ENCODE peak calls at places on chromosomes 6 and 20, in nine cellular contexts. F, L, V, N, O, E, M, H and B are unnamed samples.
A peak's percentile ranks its signal among the peaks of the same experiment; 100 is the strongest.

GRCh38 chr6:151289399-151290007 is 49.7 kb downstream of the AKAP12 start:
- DNase-seq in L (no peak), V (no peak), O (no peak), F (peak; percentile 87), H (no peak), N (no peak), M (no peak), E (no peak), B (no peak)

GRCh38 chr6:128173290-128173689 is 272.4 kb upstream of the THEMIS start:
- DNase-seq in M (no peak), E (no peak), V (peak; percentile 88), H (no peak), F (no peak), N (no peak), L (no peak), O (no peak), B (peak; percentile 15)

GRCh38 chr20:25058051-25058796 is at the start of gene ACSS1:
- DNase-seq in M (no peak), V (no peak), N (peak; percentile 76), L (peak; percentile 68), H (peak; percentile 72), O (peak; percentile 78), E (peak; percentile 83), F (peak; percentile 61), B (no peak)

GRCh38 chr20:25295386-25296093 is 47.7 kb downstream of the PYGB start:
- DNase-seq in O (no peak), F (no peak), E (no peak), V (peak; percentile 44), L (no peak), N (no peak), H (no peak), M (no peak), B (no peak)

GRCh38 chr6:34333858-34334257 is 58.6 kb downstream of the NUDT3 start:
- DNase-seq in L (no peak), F (no peak), N (no peak), E (peak; percentile 91), V (no peak), H (no peak), M (no peak), O (no peak), B (no peak)

GRCh38 chr6:3825331-3825831 is 23.8 kb upstream of the FAM50B start:
- DNase-seq in N (peak; percentile 83), L (peak; percentile 55), E (peak; percentile 69), O (peak; percentile 51), M (peak; percentile 47), H (no peak), F (peak; percentile 66), V (peak; percentile 72), B (peak; percentile 85)

GRCh38 chr6:14172575-14172974 is 55.0 kb downstream of the CD83 start:
- DNase-seq in N (no peak), O (no peak), F (no peak), V (peak; percentile 5), L (no peak), M (no peak), H (no peak), E (no peak), B (no peak)

GRCh38 chr6:53618219-53618618 is 47.3 kb downstream of the KLHL31 start:
- DNase-seq in E (no peak), H (no peak), L (no peak), O (no peak), M (no peak), V (no peak), N (no peak), F (no peak), B (no peak)

GRCh38 chr6:89140347-89141159 is 5.3 kb upstream of the PM20D2 start:
- DNase-seq in N (no peak), O (no peak), H (no peak), M (peak; percentile 29), F (no peak), V (peak; percentile 52), L (peak; percentile 56), E (no peak), B (no peak)

GRCh38 chr6:167858086-167858591 is 31.4 kb downstream of the AFDN start:
- DNase-seq in L (no peak), N (no peak), F (peak; percentile 74), V (no peak), E (no peak), O (no peak), H (no peak), M (peak; percentile 83), B (peak; percentile 33)

GRCh38 chr6:90343581-90343980 is 46.9 kb upstream of the BACH2 start:
- DNase-seq in H (no peak), M (peak; percentile 69), F (peak; percentile 49), N (no peak), E (no peak), V (peak; percentile 43), O (no peak), L (peak; percentile 11), B (peak; percentile 33)

GRCh38 chr20:46689082-46689753 is at the start of gene TP53RK:
- DNase-seq in V (peak; percentile 100), N (peak; percentile 99), O (peak; percentile 100), F (peak; percentile 100), M (peak; percentile 100), L (peak; percentile 99), H (peak; percentile 98), E (peak; percentile 99), B (peak; percentile 100)

GRCh38 chr20:23641936-23642751 is 4.4 kb upstream of the CST3 start:
- DNase-seq in H (no peak), N (peak; percentile 69), V (peak; percentile 68), M (peak; percentile 92), O (no peak), L (peak; percentile 62), E (peak; percentile 86), F (peak; percentile 85), B (peak; percentile 55)

DNA sequence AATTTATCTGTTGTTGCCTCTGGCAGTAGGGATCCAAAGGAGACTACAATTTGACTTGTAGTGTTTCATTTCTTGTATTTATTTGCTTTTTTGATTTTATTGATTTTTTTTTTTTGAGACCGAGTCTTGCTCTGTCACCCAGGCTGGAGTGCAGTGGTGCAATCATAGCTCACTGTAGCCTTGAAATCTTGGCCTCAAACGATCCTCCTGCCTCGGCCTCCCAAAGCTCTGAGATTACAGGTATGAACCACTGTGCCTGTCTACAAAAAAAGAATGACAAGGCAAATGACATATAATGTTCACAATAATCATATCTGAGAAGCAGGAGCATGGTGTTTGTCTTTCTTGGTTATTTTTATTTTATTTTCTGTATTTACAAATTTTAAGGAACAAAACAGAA is 117.6 kb upstream of the RNF24 start:
- DNase-seq in O (no peak), L (no peak), F (no peak), V (no peak), E (no peak), N (no peak), H (no peak), M (no peak), B (no peak)
- H3K4me3 ChIP-seq in O (no peak overlapping the region), L (no peak overlapping the region), F (no peak overlapping the region), V (no peak overlapping the region), E (no peak overlapping the region), N (no peak overlapping the region), H (no peak overlapping the region), M (no peak overlapping the region), B (no peak overlapping the region)

GRCh38 chr20:21796059-21796458 is 90.6 kb downstream of the PAX1 start:
- DNase-seq in E (no peak), H (no peak), N (no peak), O (no peak), L (no peak), V (no peak), M (no peak), F (no peak), B (no peak)
- TF ChIP-seq CTCF in E (no peak), H (no peak), N (no peak), O (no peak), L (no peak), V (no peak), M (no peak), F (no peak), B (no peak)

GRCh38 chr6:26240981-26241770 is 123.8 kb upstream of the BTN3A2 start:
- DNase-seq in M (peak; percentile 69), L (no peak), E (peak; percentile 25), O (no peak), V (peak; percentile 65), F (peak; percentile 89), N (peak; percentile 55), H (no peak), B (peak; percentile 78)

GRCh38 chr6:26243132-26243531 is 121.9 kb upstream of the BTN3A2 start:
- DNase-seq in V (peak; percentile 87), O (no peak), M (no peak), F (no peak), E (no peak), L (peak; percentile 78), H (no peak), N (no peak), B (no peak)

GRCh38 chr6:26243742-26244141 is 121.3 kb upstream of the BTN3A2 start:
- DNase-seq in E (peak; percentile 76), L (peak; percentile 78), F (no peak), N (no peak), H (no peak), V (no peak), O (no peak), M (no peak), B (no peak)

GRCh38 chr6:26235240-26235730 is 129.7 kb upstream of the BTN3A2 start:
- DNase-seq in F (peak; percentile 32), L (no peak), O (no peak), N (no peak), H (no peak), M (no peak), E (no peak), V (no peak), B (no peak)

DNA sequence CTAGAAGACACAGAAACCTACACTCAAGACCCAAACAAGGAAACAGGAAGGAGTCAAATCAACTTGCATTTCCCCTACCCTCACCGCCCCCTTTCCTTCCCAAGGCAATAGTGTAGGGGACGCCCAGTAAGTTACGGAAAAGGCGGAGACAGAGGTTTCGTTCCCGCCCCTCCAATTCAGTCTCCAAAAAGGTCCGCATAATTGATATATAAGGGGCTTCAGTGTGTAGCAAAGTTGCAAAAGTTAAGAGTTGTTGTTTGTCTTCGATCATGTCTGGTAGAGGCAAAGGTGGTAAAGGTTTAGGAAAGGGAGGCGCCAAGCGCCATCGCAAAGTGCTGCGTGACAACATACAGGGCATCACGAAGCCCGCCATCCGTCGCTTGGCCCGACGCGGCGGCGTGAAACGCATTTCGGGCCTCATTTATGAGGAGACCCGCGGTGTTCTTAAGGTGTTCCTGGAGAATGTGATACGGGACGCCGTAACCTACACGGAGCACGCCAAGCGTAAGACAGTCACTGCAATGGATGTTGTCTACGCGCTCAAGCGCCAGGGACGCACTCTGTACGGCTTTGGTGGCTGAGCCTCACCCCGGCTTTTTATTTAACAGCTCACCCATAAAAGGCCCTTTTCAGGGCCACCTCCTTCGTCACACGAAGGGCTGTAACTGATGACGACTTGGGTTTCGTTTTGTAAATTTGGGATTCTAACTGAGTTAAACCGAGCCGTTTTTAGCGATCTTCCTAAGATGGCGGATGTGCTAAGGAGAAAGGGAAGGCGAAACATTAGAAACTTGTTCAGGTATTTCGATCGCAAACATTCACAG is 124.6 kb upstream of the BTN3A2 start:
- DNase-seq in L (peak; percentile 62), E (peak; percentile 70), V (peak; percentile 55), F (peak; percentile 98), O (peak; percentile 48), N (peak; percentile 74), M (peak; percentile 72), H (no peak), B (peak; percentile 70)
- H3K4me3 ChIP-seq in L (peak overlapping the region; percentile 12), E (peak overlapping the region; percentile 30), V (peak overlapping the region; percentile 59), F (peak overlapping the region; percentile 46), O (peak overlapping the region; percentile 37), N (peak overlapping the region; percentile 41), M (peak overlapping the region; percentile 50), H (no peak overlapping the region), B (peak overlapping the region; percentile 77)

DNA sequence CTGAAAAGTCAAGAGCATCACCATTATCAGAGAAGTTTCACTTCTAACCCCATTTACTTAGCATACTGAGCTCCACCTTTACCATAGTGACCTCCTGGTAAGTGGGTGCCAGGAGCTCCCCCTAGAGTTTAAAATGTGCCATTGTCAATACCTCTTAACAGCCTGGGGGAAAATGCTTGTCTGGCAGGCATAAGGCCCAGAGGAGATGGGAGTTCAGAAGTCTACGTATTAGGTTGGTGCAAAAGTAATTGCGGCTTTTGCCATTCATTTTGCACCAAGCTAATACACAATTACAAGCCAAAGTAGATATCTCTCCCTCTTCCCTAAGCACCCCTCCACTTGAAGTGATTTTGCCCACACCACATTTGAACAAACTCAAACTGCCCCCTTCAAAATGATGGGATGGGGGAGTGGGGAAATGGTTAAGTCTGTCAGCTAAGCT is 919.0 kb downstream of the KIF16B start:
- DNase-seq in M (peak; percentile 52), L (peak; percentile 72), F (peak; percentile 39), E (peak; percentile 43), O (no peak), H (peak; percentile 42), N (no peak), V (peak; percentile 62), B (peak; percentile 49)
- TF ChIP-seq CTCF in M (peak; percentile 71), L (peak; percentile 53), F (peak; percentile 50), E (peak; percentile 48), O (peak; percentile 12), H (peak; percentile 26), N (peak; percentile 56), V (peak; percentile 69), B (peak; percentile 84)